ENCODE peak calls at places on chromosomes 4 and X, in nine cellular contexts. L is Peyer's patch; I is body of pancreas; O is astrocyte; Y is fibroblast of lung; R is CD8-positive, alpha-beta memory T cell; J is gastrocnemius medialis; E is psoas muscle; K is GM06990. H is an unnamed sample.

GRCh38 chr4:121594796-121595526 is 101.8 kb downstream of the ANXA5 start:
- DNase-seq in L (no peak), I (peak; percentile 10), O (peak; percentile 56), Y (peak; percentile 55), R (no peak), J (no peak), E (no peak), K (no peak), H (peak; percentile 35)

GRCh38 chr4:13481569-13481968 is 2.6 kb downstream of the RAB28 start:
- DNase-seq in L (no peak), I (no peak), O (peak; percentile 54), Y (peak; percentile 63), R (no peak), J (no peak), E (no peak), K (no peak), H (no peak)

GRCh38 chrX:141673946-141674345 is 24.6 kb downstream of the SPANXD start:
- DNase-seq in L (no peak), I (no peak), O (no peak), Y (no peak), R (no peak), J (no peak), E (no peak), K (no peak), H (no peak)

GRCh38 chrX:37956223-37956622 is 50.1 kb upstream of the SYTL5 start:
- DNase-seq in L (no peak), I (no peak), O (no peak), Y (no peak), R (no peak), J (no peak), E (no peak), K (no peak), H (no peak)

GRCh38 chr4:100898844-100899243 is 381.0 kb upstream of the EMCN start:
- DNase-seq in L (no peak), I (no peak), O (no peak), Y (no peak), R (no peak), J (no peak), E (no peak), K (no peak), H (no peak)

GRCh38 chrX:147485207-147485606 is 426.5 kb upstream of the FMR1 start:
- DNase-seq in L (no peak), I (no peak), O (no peak), Y (no peak), R (no peak), J (no peak), E (no peak), K (no peak), H (no peak)

GRCh38 chrX:132738951-132739350 is 219.5 kb downstream of the HS6ST2 start:
- DNase-seq in L (no peak), I (no peak), O (no peak), Y (no peak), R (no peak), J (no peak), E (no peak), K (no peak), H (no peak)

GRCh38 chr4:153112071-153112460 is 92.2 kb upstream of the TRIM2 start:
- DNase-seq in L (peak; percentile 62), I (no peak), O (no peak), Y (no peak), R (no peak), J (no peak), E (no peak), K (no peak), H (no peak)

GRCh38 chr4:6641164-6641970 is 882 bp downstream of the MRFAP1 start:
- DNase-seq in L (peak; percentile 74), I (peak; percentile 55), O (peak; percentile 51), Y (peak; percentile 56), R (peak; percentile 69), J (peak; percentile 28), E (peak; percentile 78), K (no peak), H (peak; percentile 10)

GRCh38 chr4:7027913-7028312 is 15.3 kb upstream of the TADA2B start:
- DNase-seq in L (no peak), I (no peak), O (no peak), Y (no peak), R (no peak), J (no peak), E (no peak), K (no peak), H (no peak)

GRCh38 chrX:1442724-1443367 is 9.9 kb downstream of the ASMTL start:
- DNase-seq in L (peak; percentile 23), I (no peak), O (no peak), Y (no peak), R (no peak), J (peak; percentile 6), E (no peak), K (no peak), H (no peak)

GRCh38 chr4:7510066-7510465 is 75.3 kb upstream of the PSAPL1 start:
- DNase-seq in L (no peak), I (no peak), O (no peak), Y (no peak), R (no peak), J (no peak), E (no peak), K (no peak), H (no peak)

GRCh38 chr4:128924951-128925350 is 115.5 kb downstream of the JADE1 start:
- DNase-seq in L (no peak), I (no peak), O (peak; percentile 43), Y (peak; percentile 57), R (no peak), J (no peak), E (no peak), K (no peak), H (peak; percentile 4)

GRCh38 chrX:136097871-136098805 is 49.2 kb upstream of the FHL1 start:
- DNase-seq in L (no peak), I (no peak), O (no peak), Y (no peak), R (no peak), J (no peak), E (no peak), K (peak; percentile 1), H (no peak)

GRCh38 chrX:71160475-71160874 is 15.8 kb downstream of the NLGN3 start:
- DNase-seq in L (no peak), I (no peak), O (no peak), Y (no peak), R (no peak), J (no peak), E (no peak), K (no peak), H (no peak)

GRCh38 chrX:148043456-148043855 is 62.3 kb downstream of the FMR1NB start:
- DNase-seq in L (no peak), I (no peak), O (peak; percentile 40), Y (peak; percentile 56), R (no peak), J (no peak), E (no peak), K (no peak), H (peak; percentile 0)

GRCh38 chr4:105357258-105357657 is 116.6 kb downstream of the PPA2 start:
- DNase-seq in L (no peak), I (no peak), O (no peak), Y (no peak), R (no peak), J (no peak), E (no peak), K (no peak), H (no peak)

GRCh38 chrX:25524150-25524549 is 508.4 kb upstream of the ARX start:
- DNase-seq in L (no peak), I (peak; percentile 2), O (no peak), Y (no peak), R (no peak), J (no peak), E (no peak), K (no peak), H (peak; percentile 28)

GRCh38 chr4:163679189-163679588 is 184.7 kb downstream of the TMA16 start:
- DNase-seq in L (peak; percentile 45), I (no peak), O (peak; percentile 4), Y (no peak), R (no peak), J (no peak), E (no peak), K (no peak), H (peak; percentile 33)

GRCh38 chrX:30887721-30888120 is 1.3 kb downstream of the TAB3 start:
- DNase-seq in L (no peak), I (no peak), O (no peak), Y (no peak), R (no peak), J (no peak), E (no peak), K (no peak), H (no peak)
- H3K4me3 ChIP-seq in L (no peak overlapping the region), I (peak overlapping the region; percentile 18), O (peak overlapping the region; percentile 69), Y (peak overlapping the region; percentile 71), R (peak overlapping the region; percentile 63), J (peak overlapping the region; percentile 78), E (peak overlapping the region; percentile 80), K (peak overlapping the region; percentile 66), H (no peak overlapping the region)

DNA sequence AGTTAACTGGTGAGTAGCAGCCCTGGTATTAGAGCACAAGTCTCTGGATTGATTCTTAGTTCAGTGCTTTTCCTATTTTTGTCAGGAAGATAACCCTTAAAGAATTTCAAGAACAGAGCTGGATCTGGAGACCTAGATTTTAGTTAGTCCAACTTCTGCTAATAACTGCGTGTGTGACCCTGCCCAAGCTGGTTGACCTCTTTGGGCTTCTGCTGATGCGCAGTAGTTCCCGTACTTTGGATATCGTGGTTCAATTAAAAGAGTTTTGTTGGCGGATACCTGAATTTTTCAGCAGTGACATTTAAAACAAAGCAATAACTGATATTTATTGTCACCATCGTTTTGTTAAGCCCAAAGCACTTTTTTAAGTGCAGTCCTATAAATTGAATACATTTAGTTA is 9.3 kb downstream of the MSMO1 start:
- DNase-seq in L (no peak), I (no peak), O (no peak), Y (no peak), R (no peak), J (no peak), E (no peak), K (no peak), H (no peak)
- H3K36me3 ChIP-seq in L (no peaks in the 10 kb centered on the region), I (peaks cover 5% of the 10 kb centered on the region), O (peaks cover 40% of the 10 kb centered on the region), Y (peaks cover 9% of the 10 kb centered on the region), R (peaks cover 24% of the 10 kb centered on the region), J (peaks cover 15% of the 10 kb centered on the region), E (no peaks in the 10 kb centered on the region), K (peaks cover 5% of the 10 kb centered on the region), H (peaks cover 40% of the 10 kb centered on the region)

GRCh38 chrX:110119480-110119879 is 116.6 kb downstream of the TMEM164 start:
- DNase-seq in L (no peak), I (no peak), O (no peak), Y (no peak), R (no peak), J (no peak), E (no peak), K (no peak), H (no peak)
- H3K27me3 ChIP-seq in L (no peaks in the 10 kb centered on the region), I (no peaks in the 10 kb centered on the region), O (no peaks in the 10 kb centered on the region), Y (no peaks in the 10 kb centered on the region), R (no peaks in the 10 kb centered on the region), J (no peaks in the 10 kb centered on the region), E (peaks cover 6% of the 10 kb centered on the region), K (no peaks in the 10 kb centered on the region), H (no peaks in the 10 kb centered on the region)

DNA sequence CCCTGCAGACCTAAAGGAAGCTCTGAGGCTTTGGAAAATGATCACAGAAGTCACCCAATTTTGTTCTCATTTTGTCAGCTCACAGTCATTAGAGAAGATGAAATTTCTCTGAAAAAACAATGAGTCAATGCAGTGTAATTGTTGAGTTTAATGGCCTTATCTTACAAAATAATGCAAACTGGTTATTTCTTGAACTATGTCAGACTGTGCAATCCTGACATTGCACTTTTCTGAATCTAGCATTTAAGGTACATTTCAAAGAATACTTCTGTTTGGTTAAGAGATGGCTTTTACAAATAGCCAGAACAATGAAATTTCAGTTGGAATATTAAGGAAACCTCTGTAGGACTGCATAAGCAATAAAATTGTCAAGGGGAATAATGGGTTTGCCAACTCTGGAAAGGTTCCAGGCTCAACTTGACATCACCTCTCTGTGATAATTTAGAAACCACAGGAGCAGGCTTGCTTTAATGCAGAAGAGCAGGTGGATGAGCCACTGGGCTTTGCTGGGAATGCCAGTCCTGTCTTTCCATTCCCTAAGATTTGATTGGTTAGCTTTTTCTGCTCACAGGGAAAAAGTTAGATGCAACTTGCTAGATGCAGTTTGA is 222.8 kb downstream of the FRMPD4 start:
- DNase-seq in L (no peak), I (no peak), O (peak; percentile 12), Y (peak; percentile 18), R (no peak), J (no peak), E (no peak), K (no peak), H (no peak)
- H3K4me3 ChIP-seq in L (no peak overlapping the region), I (no peak overlapping the region), O (no peak overlapping the region), Y (no peak overlapping the region), R (no peak overlapping the region), J (no peak overlapping the region), E (no peak overlapping the region), K (no peak overlapping the region), H (no peak overlapping the region)